ENCODE peak calls at places on chromosomes 16 and 17, in seven cellular contexts. X is A549, Q is esophagus squamous epithelium, T is K562, O is heart left ventricle, Z is transverse colon, A is HCT116. H is an unnamed sample.

GRCh38 chr16:4089811-4090293 is 26.4 kb downstream of the ADCY9 start:
- DNase-seq in X (no peak), Q (no peak), T (no peak), O (no peak), Z (peak; percentile 38), A (no peak), H (peak; percentile 70)

GRCh38 chr16:79607587-79607986 is 7.0 kb upstream of the MAF start:
- DNase-seq in X (no peak), Q (no peak), T (no peak), O (no peak), Z (no peak), A (no peak), H (no peak)

GRCh38 chr17:1043601-1044251 is 46.8 kb downstream of the TIMM22 start:
- DNase-seq in X (no peak), Q (no peak), T (no peak), O (peak; percentile 92), Z (no peak), A (no peak), H (no peak)

GRCh38 chr17:14428640-14429029 is 127.8 kb downstream of the HS3ST3B1 start:
- DNase-seq in X (no peak), Q (no peak), T (no peak), O (no peak), Z (no peak), A (no peak), H (no peak)

GRCh38 chr17:3659541-3660111 is 8.8 kb downstream of the TAX1BP3 start:
- DNase-seq in X (peak; percentile 80), Q (no peak), T (no peak), O (peak; percentile 80), Z (peak; percentile 43), A (no peak), H (peak; percentile 81)

GRCh38 chr17:78179372-78179771 is 7.5 kb downstream of the TK1 start:
- DNase-seq in X (no peak), Q (no peak), T (no peak), O (no peak), Z (no peak), A (no peak), H (no peak)

GRCh38 chr17:8151641-8152111 is 528 bp downstream of the PER1 start:
- DNase-seq in X (no peak), Q (no peak), T (no peak), O (peak; percentile 97), Z (peak; percentile 91), A (no peak), H (peak; percentile 98)

GRCh38 chr17:71494045-71494444 is 626.8 kb upstream of the SOX9 start:
- DNase-seq in X (no peak), Q (no peak), T (no peak), O (no peak), Z (no peak), A (no peak), H (no peak)

GRCh38 chr16:70692481-70693203 is 6.8 kb upstream of the MTSS2 start:
- DNase-seq in X (no peak), Q (no peak), T (no peak), O (peak; percentile 45), Z (no peak), A (no peak), H (no peak)

GRCh38 chr17:76142044-76143041 is 1.3 kb upstream of the FOXJ1 start:
- DNase-seq in X (no peak), Q (no peak), T (no peak), O (no peak), Z (no peak), A (no peak), H (no peak)

GRCh38 chr16:57113042-57113453 is 20.7 kb downstream of the CPNE2 start:
- DNase-seq in X (no peak), Q (no peak), T (no peak), O (no peak), Z (no peak), A (no peak), H (no peak)

GRCh38 chr17:46978489-46979022 is 497 bp downstream of the RPRML start:
- DNase-seq in X (no peak), Q (no peak), T (no peak), O (no peak), Z (no peak), A (no peak), H (no peak)

GRCh38 chr16:55470533-55471371 is 8.2 kb upstream of the MMP2 start:
- DNase-seq in X (no peak), Q (no peak), T (no peak), O (no peak), Z (no peak), A (no peak), H (no peak)

GRCh38 chr17:50818266-50818665 is 17.1 kb upstream of the WFIKKN2 start:
- DNase-seq in X (no peak), Q (no peak), T (no peak), O (no peak), Z (no peak), A (no peak), H (no peak)

GRCh38 chr16:12680531-12680930 is 123.2 kb downstream of the CPPED1 start:
- DNase-seq in X (no peak), Q (no peak), T (no peak), O (no peak), Z (no peak), A (no peak), H (no peak)

GRCh38 chr16:85385463-85386331 is 227.4 kb upstream of the GSE1 start:
- DNase-seq in X (no peak), Q (no peak), T (no peak), O (no peak), Z (no peak), A (no peak), H (no peak)

GRCh38 chr17:2551493-2551892 is 39.8 kb upstream of the METTL16 start:
- DNase-seq in X (no peak), Q (no peak), T (no peak), O (no peak), Z (no peak), A (no peak), H (no peak)

GRCh38 chr17:17919169-17920107 is 52.8 kb downstream of the TOM1L2 start:
- DNase-seq in X (peak; percentile 96), Q (no peak), T (peak; percentile 78), O (peak; percentile 83), Z (peak; percentile 83), A (peak; percentile 54), H (peak; percentile 73)

DNA sequence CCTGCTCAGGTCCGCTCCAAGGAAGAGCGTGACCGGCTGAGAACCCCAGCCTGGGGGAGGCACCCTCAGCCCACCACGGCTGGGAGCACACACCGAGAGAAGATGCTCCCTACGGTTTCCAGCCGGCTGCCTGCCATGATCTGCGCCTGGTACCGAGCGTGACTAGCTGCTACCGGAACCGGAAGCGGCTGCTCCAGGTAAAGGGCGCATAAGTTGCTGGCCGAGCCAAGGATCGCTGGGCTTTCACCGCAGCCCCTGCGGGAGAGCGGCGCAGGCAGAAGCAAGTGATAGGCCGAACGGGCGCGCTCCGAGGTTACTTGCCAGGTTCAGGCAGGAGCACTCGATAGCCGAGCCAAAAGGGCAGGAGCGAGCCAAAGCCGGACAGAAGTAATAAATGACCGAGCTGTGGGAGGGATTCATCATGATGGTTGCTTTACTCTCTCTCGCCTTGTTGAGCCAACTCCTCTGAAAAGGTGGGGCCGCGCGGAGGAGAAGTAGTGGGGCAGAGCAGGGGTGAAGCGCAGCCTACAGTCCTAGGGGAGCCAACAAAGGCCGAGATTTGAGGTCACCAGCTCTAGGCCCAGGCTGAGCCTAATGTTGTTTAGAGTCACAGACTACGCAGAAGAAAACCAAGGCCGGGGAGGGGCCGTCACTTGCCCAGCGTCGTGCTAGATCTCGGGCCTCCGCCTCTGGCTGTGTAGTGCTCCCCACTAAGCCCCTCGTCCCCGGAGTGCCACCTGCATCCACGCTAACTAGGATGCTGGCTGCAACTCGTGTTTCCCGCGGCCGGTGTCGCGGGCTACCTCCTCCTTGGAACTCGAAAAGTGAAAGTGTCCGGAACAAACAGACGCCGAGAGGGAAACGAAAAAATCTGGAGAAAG is at the start of gene MRPS23:
- DNase-seq in X (peak; percentile 91), Q (peak; percentile 93), T (peak; percentile 90), O (peak; percentile 99), Z (peak; percentile 98), A (peak; percentile 98), H (peak; percentile 97)
- TF ChIP-seq POLR2A in X (peak; percentile 84), Q (peak; percentile 66), T (peak; percentile 95), O (peak; percentile 83), Z (peak; percentile 85), A (peak; percentile 11), H (no peak)

DNA sequence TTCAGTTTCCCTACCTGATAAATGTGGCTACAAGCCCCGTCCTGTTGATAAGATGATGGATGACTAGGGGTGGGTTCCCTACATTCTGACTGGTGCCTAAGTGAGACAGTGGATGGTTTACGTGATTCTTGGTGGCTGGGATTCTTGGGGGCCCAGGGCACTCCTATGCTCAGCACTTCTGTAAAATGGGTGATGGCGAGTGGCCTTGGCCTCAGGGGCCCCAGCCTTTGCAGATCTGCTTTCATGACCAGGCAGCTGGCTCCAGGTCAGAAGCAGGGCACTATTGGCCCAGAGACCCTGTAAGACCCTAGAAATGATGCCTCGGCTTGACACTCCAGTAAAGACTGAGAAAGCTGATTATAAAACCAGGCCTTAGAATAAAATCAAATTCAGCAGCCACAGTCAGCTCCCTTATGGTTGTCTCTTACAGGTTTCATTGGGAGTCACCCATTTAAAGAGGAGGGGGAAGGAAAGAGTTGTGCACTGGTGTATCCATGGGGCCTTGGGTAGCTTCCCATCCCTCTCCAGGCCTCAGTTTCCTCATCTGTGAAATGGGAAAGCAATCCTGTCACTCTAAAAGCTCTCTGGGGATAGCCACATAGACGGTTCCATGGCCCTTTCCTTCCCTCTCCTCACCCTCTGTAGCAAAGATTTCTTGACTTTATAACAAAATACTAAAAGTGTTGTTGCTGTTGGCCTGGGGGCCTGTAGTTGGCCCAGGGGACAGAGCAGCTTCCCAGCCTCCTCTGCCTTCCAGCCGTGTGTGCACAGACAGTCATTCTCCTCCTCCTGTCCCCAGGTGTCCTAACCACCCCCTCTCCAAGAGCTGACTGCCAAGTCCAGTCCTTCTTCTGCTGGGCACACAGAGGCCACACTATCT is 1.2 kb downstream of the SNX20 start:
- DNase-seq in X (no peak), Q (no peak), T (no peak), O (no peak), Z (no peak), A (no peak), H (no peak)
- TF ChIP-seq POLR2A in X (no peak), Q (no peak), T (no peak), O (no peak), Z (no peak), A (no peak), H (no peak)

DNA sequence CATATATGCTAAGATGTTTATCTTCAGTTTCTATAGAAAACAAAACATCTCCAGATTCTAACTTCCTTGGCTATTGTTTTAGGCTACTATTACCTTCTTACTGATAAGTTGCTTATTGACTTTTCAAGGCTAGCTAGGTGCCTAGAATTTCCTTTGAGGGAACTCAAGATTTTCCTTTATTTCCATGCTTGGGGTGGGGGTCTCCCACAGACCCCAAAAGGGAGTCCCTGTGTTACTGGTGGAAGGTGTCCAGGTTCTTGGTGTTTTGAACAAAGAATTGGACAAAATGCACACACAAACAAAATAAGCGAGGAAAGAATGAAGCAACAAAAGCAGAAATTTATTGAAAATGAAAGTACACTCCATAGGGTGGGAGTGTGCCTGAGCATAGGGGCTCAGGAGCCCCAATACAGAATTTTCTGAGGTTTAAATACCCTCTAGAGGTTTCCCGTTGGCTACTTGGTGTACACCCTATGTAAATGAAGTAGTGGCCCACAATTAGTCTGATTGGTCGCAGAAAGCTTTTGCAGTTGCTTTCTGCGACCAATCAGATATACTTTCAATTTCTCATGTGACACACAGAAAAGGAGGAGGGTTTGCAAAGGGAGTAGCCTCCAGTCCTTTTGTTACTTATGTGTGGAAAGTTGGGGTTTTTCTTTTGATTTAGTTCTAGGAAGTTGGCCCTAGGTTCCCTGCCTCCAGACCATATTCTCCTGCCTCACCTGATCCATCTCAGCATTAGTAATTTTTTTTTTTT is 67.5 kb downstream of the MARF1 start:
- DNase-seq in X (no peak), Q (no peak), T (peak; percentile 83), O (no peak), Z (no peak), A (no peak), H (no peak)
- TF ChIP-seq POLR2A in X (no peak), Q (no peak), T (peak; percentile 77), O (no peak), Z (no peak), A (no peak), H (no peak)

GRCh38 chr16:89906141-89907025 is 12.3 kb upstream of the MC1R start:
- DNase-seq in X (peak; percentile 25), Q (no peak), T (no peak), O (no peak), Z (no peak), A (no peak), H (no peak)
- TF ChIP-seq POLR2A in X (no peak), Q (no peak), T (no peak), O (no peak), Z (no peak), A (no peak), H (no peak)